ENCODE peak calls at places on chromosomes 4 and X, in nine cellular contexts. One of them, this sample, is unnamed.

GRCh38 chr4:138611721-138612120 is 369.6 kb upstream of the SLC7A11 start:
- ATAC-seq in activated T-cell treated with anti-CD3 and anti-CD28 coated beads, Interleukin-2, amount 50 U/mL, for 4 hours: no peak
- ATAC-seq in CD8-positive, alpha-beta T cell: no peak
- ATAC-seq in stimulated activated naive B cell treated with anti-CD40 and anti-IgM and Interleukin-4, amounts not matched to agents 10 μg/mL and 1 μg/mL and 100 μg/mL, for 72 hours: no peak
- ATAC-seq in activated CD8-positive, alpha-beta T cell treated with anti-CD3 and anti-CD28 coated beads, Interleukin-2, amount 10 ng/mL, durations not matched to agents 7 days and 5 days: no peak
- ATAC-seq in stimulated activated memory B cell treated with anti-CD40 and anti-IgM and Interleukin-4, amounts not matched to agents 10 μg/mL and 1 μg/mL and 100 μg/mL, for 72 hours: no peak
- ATAC-seq in aorta: no peak
- ATAC-seq in left cardiac atrium: no peak
- ATAC-seq in activated B cell treated with CpG ODN at 0.5 μM for 24 hours: no peak
- ATAC-seq in this sample: no peak

GRCh38 chrX:22063284-22063683 is 31.2 kb downstream of the PHEX start:
- ATAC-seq in activated T-cell treated with anti-CD3 and anti-CD28 coated beads, Interleukin-2, amount 50 U/mL, for 4 hours: peak; percentile 38
- ATAC-seq in CD8-positive, alpha-beta T cell: no peak
- ATAC-seq in stimulated activated naive B cell treated with anti-CD40 and anti-IgM and Interleukin-4, amounts not matched to agents 10 μg/mL and 1 μg/mL and 100 μg/mL, for 72 hours: peak; percentile 83
- ATAC-seq in activated CD8-positive, alpha-beta T cell treated with anti-CD3 and anti-CD28 coated beads, Interleukin-2, amount 10 ng/mL, durations not matched to agents 7 days and 5 days: peak; percentile 36
- ATAC-seq in stimulated activated memory B cell treated with anti-CD40 and anti-IgM and Interleukin-4, amounts not matched to agents 10 μg/mL and 1 μg/mL and 100 μg/mL, for 72 hours: peak; percentile 93
- ATAC-seq in aorta: no peak
- ATAC-seq in left cardiac atrium: no peak
- ATAC-seq in activated B cell treated with CpG ODN at 0.5 μM for 24 hours: peak; percentile 90
- ATAC-seq in this sample: peak; percentile 60

GRCh38 chr4:3460926-3461325 is 2.2 kb upstream of the DOK7 start:
- ATAC-seq in activated T-cell treated with anti-CD3 and anti-CD28 coated beads, Interleukin-2, amount 50 U/mL, for 4 hours: no peak
- ATAC-seq in CD8-positive, alpha-beta T cell: no peak
- ATAC-seq in stimulated activated naive B cell treated with anti-CD40 and anti-IgM and Interleukin-4, amounts not matched to agents 10 μg/mL and 1 μg/mL and 100 μg/mL, for 72 hours: no peak
- ATAC-seq in activated CD8-positive, alpha-beta T cell treated with anti-CD3 and anti-CD28 coated beads, Interleukin-2, amount 10 ng/mL, durations not matched to agents 7 days and 5 days: no peak
- ATAC-seq in stimulated activated memory B cell treated with anti-CD40 and anti-IgM and Interleukin-4, amounts not matched to agents 10 μg/mL and 1 μg/mL and 100 μg/mL, for 72 hours: no peak
- ATAC-seq in aorta: no peak
- ATAC-seq in left cardiac atrium: no peak
- ATAC-seq in activated B cell treated with CpG ODN at 0.5 μM for 24 hours: no peak
- ATAC-seq in this sample: no peak

GRCh38 chr4:86376850-86377249 is 17.0 kb upstream of the MAPK10 start:
- ATAC-seq in activated T-cell treated with anti-CD3 and anti-CD28 coated beads, Interleukin-2, amount 50 U/mL, for 4 hours: no peak
- ATAC-seq in CD8-positive, alpha-beta T cell: no peak
- ATAC-seq in stimulated activated naive B cell treated with anti-CD40 and anti-IgM and Interleukin-4, amounts not matched to agents 10 μg/mL and 1 μg/mL and 100 μg/mL, for 72 hours: no peak
- ATAC-seq in activated CD8-positive, alpha-beta T cell treated with anti-CD3 and anti-CD28 coated beads, Interleukin-2, amount 10 ng/mL, durations not matched to agents 7 days and 5 days: no peak
- ATAC-seq in stimulated activated memory B cell treated with anti-CD40 and anti-IgM and Interleukin-4, amounts not matched to agents 10 μg/mL and 1 μg/mL and 100 μg/mL, for 72 hours: no peak
- ATAC-seq in aorta: no peak
- ATAC-seq in left cardiac atrium: no peak
- ATAC-seq in activated B cell treated with CpG ODN at 0.5 μM for 24 hours: no peak
- ATAC-seq in this sample: no peak

GRCh38 chr4:173415885-173416658 is 17.2 kb upstream of the SCRG1 start:
- ATAC-seq in activated T-cell treated with anti-CD3 and anti-CD28 coated beads, Interleukin-2, amount 50 U/mL, for 4 hours: no peak
- ATAC-seq in CD8-positive, alpha-beta T cell: no peak
- ATAC-seq in stimulated activated naive B cell treated with anti-CD40 and anti-IgM and Interleukin-4, amounts not matched to agents 10 μg/mL and 1 μg/mL and 100 μg/mL, for 72 hours: no peak
- ATAC-seq in activated CD8-positive, alpha-beta T cell treated with anti-CD3 and anti-CD28 coated beads, Interleukin-2, amount 10 ng/mL, durations not matched to agents 7 days and 5 days: no peak
- ATAC-seq in stimulated activated memory B cell treated with anti-CD40 and anti-IgM and Interleukin-4, amounts not matched to agents 10 μg/mL and 1 μg/mL and 100 μg/mL, for 72 hours: no peak
- ATAC-seq in aorta: peak; percentile 58
- ATAC-seq in left cardiac atrium: no peak
- ATAC-seq in activated B cell treated with CpG ODN at 0.5 μM for 24 hours: no peak
- ATAC-seq in this sample: no peak

GRCh38 chrX:86002076-86002896 is 45.1 kb downstream of the CHM start:
- ATAC-seq in activated T-cell treated with anti-CD3 and anti-CD28 coated beads, Interleukin-2, amount 50 U/mL, for 4 hours: no peak
- ATAC-seq in CD8-positive, alpha-beta T cell: no peak
- ATAC-seq in stimulated activated naive B cell treated with anti-CD40 and anti-IgM and Interleukin-4, amounts not matched to agents 10 μg/mL and 1 μg/mL and 100 μg/mL, for 72 hours: no peak
- ATAC-seq in activated CD8-positive, alpha-beta T cell treated with anti-CD3 and anti-CD28 coated beads, Interleukin-2, amount 10 ng/mL, durations not matched to agents 7 days and 5 days: no peak
- ATAC-seq in stimulated activated memory B cell treated with anti-CD40 and anti-IgM and Interleukin-4, amounts not matched to agents 10 μg/mL and 1 μg/mL and 100 μg/mL, for 72 hours: no peak
- ATAC-seq in aorta: no peak
- ATAC-seq in left cardiac atrium: no peak
- ATAC-seq in activated B cell treated with CpG ODN at 0.5 μM for 24 hours: peak; percentile 21
- ATAC-seq in this sample: no peak

GRCh38 chr4:45033676-45034410 is 307.5 kb upstream of the GNPDA2 start:
- ATAC-seq in activated T-cell treated with anti-CD3 and anti-CD28 coated beads, Interleukin-2, amount 50 U/mL, for 4 hours: no peak
- ATAC-seq in CD8-positive, alpha-beta T cell: no peak
- ATAC-seq in stimulated activated naive B cell treated with anti-CD40 and anti-IgM and Interleukin-4, amounts not matched to agents 10 μg/mL and 1 μg/mL and 100 μg/mL, for 72 hours: no peak
- ATAC-seq in activated CD8-positive, alpha-beta T cell treated with anti-CD3 and anti-CD28 coated beads, Interleukin-2, amount 10 ng/mL, durations not matched to agents 7 days and 5 days: no peak
- ATAC-seq in stimulated activated memory B cell treated with anti-CD40 and anti-IgM and Interleukin-4, amounts not matched to agents 10 μg/mL and 1 μg/mL and 100 μg/mL, for 72 hours: no peak
- ATAC-seq in aorta: no peak
- ATAC-seq in left cardiac atrium: peak; percentile 95
- ATAC-seq in activated B cell treated with CpG ODN at 0.5 μM for 24 hours: no peak
- ATAC-seq in this sample: no peak

GRCh38 chr4:141352775-141353544 is 132.3 kb downstream of the ZNF330 start:
- ATAC-seq in activated T-cell treated with anti-CD3 and anti-CD28 coated beads, Interleukin-2, amount 50 U/mL, for 4 hours: no peak
- ATAC-seq in CD8-positive, alpha-beta T cell: no peak
- ATAC-seq in stimulated activated naive B cell treated with anti-CD40 and anti-IgM and Interleukin-4, amounts not matched to agents 10 μg/mL and 1 μg/mL and 100 μg/mL, for 72 hours: no peak
- ATAC-seq in activated CD8-positive, alpha-beta T cell treated with anti-CD3 and anti-CD28 coated beads, Interleukin-2, amount 10 ng/mL, durations not matched to agents 7 days and 5 days: no peak
- ATAC-seq in stimulated activated memory B cell treated with anti-CD40 and anti-IgM and Interleukin-4, amounts not matched to agents 10 μg/mL and 1 μg/mL and 100 μg/mL, for 72 hours: no peak
- ATAC-seq in aorta: no peak
- ATAC-seq in left cardiac atrium: peak; percentile 44
- ATAC-seq in activated B cell treated with CpG ODN at 0.5 μM for 24 hours: no peak
- ATAC-seq in this sample: no peak

GRCh38 chrX:103554687-103555417 is 30.5 kb upstream of the TCEAL4 start:
- ATAC-seq in activated T-cell treated with anti-CD3 and anti-CD28 coated beads, Interleukin-2, amount 50 U/mL, for 4 hours: peak; percentile 81
- ATAC-seq in CD8-positive, alpha-beta T cell: peak; percentile 85
- ATAC-seq in stimulated activated naive B cell treated with anti-CD40 and anti-IgM and Interleukin-4, amounts not matched to agents 10 μg/mL and 1 μg/mL and 100 μg/mL, for 72 hours: peak; percentile 95
- ATAC-seq in activated CD8-positive, alpha-beta T cell treated with anti-CD3 and anti-CD28 coated beads, Interleukin-2, amount 10 ng/mL, durations not matched to agents 7 days and 5 days: peak; percentile 93
- ATAC-seq in stimulated activated memory B cell treated with anti-CD40 and anti-IgM and Interleukin-4, amounts not matched to agents 10 μg/mL and 1 μg/mL and 100 μg/mL, for 72 hours: peak; percentile 78
- ATAC-seq in aorta: peak; percentile 29
- ATAC-seq in left cardiac atrium: peak; percentile 79
- ATAC-seq in activated B cell treated with CpG ODN at 0.5 μM for 24 hours: peak; percentile 85
- ATAC-seq in this sample: peak; percentile 82

GRCh38 chrX:38704146-38704882 is 96.9 kb upstream of the MID1IP1 start:
- ATAC-seq in activated T-cell treated with anti-CD3 and anti-CD28 coated beads, Interleukin-2, amount 50 U/mL, for 4 hours: peak; percentile 60
- ATAC-seq in CD8-positive, alpha-beta T cell: no peak
- ATAC-seq in stimulated activated naive B cell treated with anti-CD40 and anti-IgM and Interleukin-4, amounts not matched to agents 10 μg/mL and 1 μg/mL and 100 μg/mL, for 72 hours: peak; percentile 34
- ATAC-seq in activated CD8-positive, alpha-beta T cell treated with anti-CD3 and anti-CD28 coated beads, Interleukin-2, amount 10 ng/mL, durations not matched to agents 7 days and 5 days: no peak
- ATAC-seq in stimulated activated memory B cell treated with anti-CD40 and anti-IgM and Interleukin-4, amounts not matched to agents 10 μg/mL and 1 μg/mL and 100 μg/mL, for 72 hours: no peak
- ATAC-seq in aorta: no peak
- ATAC-seq in left cardiac atrium: no peak
- ATAC-seq in activated B cell treated with CpG ODN at 0.5 μM for 24 hours: no peak
- ATAC-seq in this sample: peak; percentile 97

GRCh38 chr4:86542319-86543027 is 51.6 kb upstream of the PTPN13 start:
- ATAC-seq in activated T-cell treated with anti-CD3 and anti-CD28 coated beads, Interleukin-2, amount 50 U/mL, for 4 hours: no peak
- ATAC-seq in CD8-positive, alpha-beta T cell: no peak
- ATAC-seq in stimulated activated naive B cell treated with anti-CD40 and anti-IgM and Interleukin-4, amounts not matched to agents 10 μg/mL and 1 μg/mL and 100 μg/mL, for 72 hours: no peak
- ATAC-seq in activated CD8-positive, alpha-beta T cell treated with anti-CD3 and anti-CD28 coated beads, Interleukin-2, amount 10 ng/mL, durations not matched to agents 7 days and 5 days: no peak
- ATAC-seq in stimulated activated memory B cell treated with anti-CD40 and anti-IgM and Interleukin-4, amounts not matched to agents 10 μg/mL and 1 μg/mL and 100 μg/mL, for 72 hours: no peak
- ATAC-seq in aorta: no peak
- ATAC-seq in left cardiac atrium: no peak
- ATAC-seq in activated B cell treated with CpG ODN at 0.5 μM for 24 hours: no peak
- ATAC-seq in this sample: no peak

GRCh38 chr4:155529197-155529596 is 137.5 kb upstream of the GUCY1A1 start:
- ATAC-seq in activated T-cell treated with anti-CD3 and anti-CD28 coated beads, Interleukin-2, amount 50 U/mL, for 4 hours: no peak
- ATAC-seq in CD8-positive, alpha-beta T cell: no peak
- ATAC-seq in stimulated activated naive B cell treated with anti-CD40 and anti-IgM and Interleukin-4, amounts not matched to agents 10 μg/mL and 1 μg/mL and 100 μg/mL, for 72 hours: no peak
- ATAC-seq in activated CD8-positive, alpha-beta T cell treated with anti-CD3 and anti-CD28 coated beads, Interleukin-2, amount 10 ng/mL, durations not matched to agents 7 days and 5 days: no peak
- ATAC-seq in stimulated activated memory B cell treated with anti-CD40 and anti-IgM and Interleukin-4, amounts not matched to agents 10 μg/mL and 1 μg/mL and 100 μg/mL, for 72 hours: no peak
- ATAC-seq in aorta: no peak
- ATAC-seq in left cardiac atrium: no peak
- ATAC-seq in activated B cell treated with CpG ODN at 0.5 μM for 24 hours: no peak
- ATAC-seq in this sample: no peak